ENCODE peak calls at places on chromosomes 5 and 9, in five cellular contexts. G is tibial artery, E is PC-9, L is spleen, F is BJ. P is an unnamed sample.

GRCh38 chr9:83715221-83715620 is 7.5 kb upstream of the UBQLN1 start:
- DNase-seq in L (no peak), E (no peak), G (no peak), F (no peak), P (no peak)

GRCh38 chr5:5980601-5981000 is 397.7 kb downstream of the MED10 start:
- DNase-seq in F (no peak), E (no peak), G (no peak), L (no peak), P (no peak)

GRCh38 chr5:128681096-128681495 is 143.1 kb upstream of the FBN2 start:
- DNase-seq in F (no peak), G (no peak), E (no peak), L (no peak), P (no peak)

GRCh38 chr5:135890867-135891266 is 4.8 kb downstream of the IL9 start:
- DNase-seq in E (no peak), L (no peak), G (no peak), F (no peak), P (peak)

GRCh38 chr5:81749186-81749561 is 1.7 kb downstream of the SSBP2 start:
- DNase-seq in F (no peak), E (no peak), L (no peak), G (no peak), P (no peak)

GRCh38 chr5:171755354-171755821 is 30.2 kb upstream of the SMIM23 start:
- DNase-seq in F (no peak), G (no peak), E (no peak), L (no peak), P (no peak)

GRCh38 chr9:127290666-127291065 is 26.1 kb downstream of the GARNL3 start:
- DNase-seq in F (no peak), L (no peak), E (no peak), G (no peak), P (no peak)

GRCh38 chr9:95907794-95908193 is 32.3 kb downstream of the ERCC6L2 start:
- DNase-seq in G (no peak), L (no peak), E (no peak), F (no peak), P (no peak)

GRCh38 chr9:116951588-116952433 is 264.7 kb downstream of the TRIM32 start:
- DNase-seq in F (peak), L (no peak), E (no peak), G (no peak), P (no peak)

GRCh38 chr5:79956173-79956670 is 34.8 kb downstream of the MTX3 start:
- DNase-seq in L (no peak), F (no peak), G (no peak), E (peak), P (no peak)

GRCh38 chr5:176870110-176870591 is 29.0 kb downstream of the HK3 start:
- DNase-seq in E (peak), L (no peak), G (no peak), F (no peak), P (no peak)

GRCh38 chr9:110123364-110124095 is 84.4 kb downstream of the C9orf152 start:
- DNase-seq in L (no peak), G (no peak), F (peak), E (no peak), P (no peak)

GRCh38 chr5:123367739-123368138 is 55.5 kb downstream of the CEP120 start:
- DNase-seq in G (no peak), E (no peak), L (no peak), F (no peak), P (peak)

GRCh38 chr5:95958308-95959014 is 3.2 kb downstream of the ELL2 start:
- DNase-seq in F (no peak), L (no peak), G (peak), E (peak), P (no peak)

GRCh38 chr5:120476063-120476462 is 12.0 kb downstream of the PRR16 start:
- DNase-seq in E (no peak), L (no peak), F (no peak), G (no peak), P (no peak)

GRCh38 chr5:42495908-42496307 is 72.7 kb downstream of the GHR start:
- DNase-seq in F (no peak), E (no peak), G (no peak), L (no peak), P (no peak)
- H3K4me3 ChIP-seq in F (no peak), E (no peak), G (no peak), L (no peak), P (no peak)

GRCh38 chr9:33762343-33762742 is 33.0 kb upstream of the PRSS3 start:
- DNase-seq in E (no peak), L (no peak), G (no peak), F (no peak), P (no peak)
- H3K4me3 ChIP-seq in E (no peak), L (no peak), G (no peak), F (no peak), P (no peak)

GRCh38 chr5:150780816-150781221 is 2.3 kb downstream of the SMIM3 start:
- DNase-seq in L (no peak), E (no peak), G (no peak), F (peak), P (no peak)

GRCh38 chr5:150783422-150783928 is 4.9 kb downstream of the SMIM3 start:
- DNase-seq in G (peak), L (no peak), E (peak), F (peak), P (peak)

GRCh38 chr5:150782850-150783249 is 4.3 kb downstream of the SMIM3 start:
- DNase-seq in L (no peak), G (no peak), F (no peak), E (no peak), P (no peak)

GRCh38 chr5:150780180-150780692 is 1.7 kb downstream of the SMIM3 start:
- DNase-seq in F (peak), L (no peak), G (peak), E (no peak), P (peak)

DNA sequence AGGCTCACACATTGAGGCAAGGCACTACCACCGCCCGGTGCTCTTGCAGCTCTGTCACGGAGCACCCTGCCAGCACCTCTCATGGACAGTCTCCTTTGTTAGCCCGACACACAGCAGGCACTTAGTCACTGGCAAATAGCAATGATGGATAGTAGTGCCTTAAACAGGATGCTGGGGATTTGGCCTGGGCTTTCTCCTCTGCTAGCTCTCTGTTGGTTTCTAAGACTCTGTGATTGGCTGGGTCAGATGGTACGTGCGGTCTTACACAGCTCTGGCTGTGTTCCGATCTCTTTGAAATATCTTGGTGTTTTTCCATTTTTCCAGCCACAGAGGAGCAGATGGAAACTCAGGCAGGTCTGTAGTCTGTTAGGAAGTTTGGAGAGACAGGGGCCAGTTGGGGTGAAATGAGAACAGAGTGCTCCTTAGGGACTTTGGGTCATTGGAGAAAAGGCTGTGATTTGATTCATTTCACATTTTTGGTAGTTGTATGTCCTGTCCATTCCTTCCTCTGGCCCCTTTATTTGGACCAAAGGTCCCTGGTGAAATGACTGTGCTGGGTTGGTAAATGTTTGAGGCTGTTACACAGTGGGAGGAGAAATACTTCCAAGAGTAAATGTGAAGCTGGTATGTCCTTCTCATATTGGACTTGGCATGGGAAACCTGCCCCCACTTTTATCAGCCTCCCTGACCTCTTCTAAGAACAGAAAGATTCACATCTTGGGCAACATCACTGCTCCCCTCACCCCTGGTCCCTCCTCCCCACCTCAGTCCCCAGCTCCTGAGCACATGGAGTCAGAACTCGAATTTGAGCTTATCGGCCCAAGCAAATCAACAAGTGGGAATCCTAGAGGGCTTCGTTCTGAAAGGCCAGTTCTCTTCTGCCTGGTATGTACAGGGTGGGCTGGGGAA is 3.4 kb downstream of the SMIM3 start:
- DNase-seq in G (peak), E (no peak), F (peak), L (no peak), P (no peak)
- H3K4me3 ChIP-seq in G (peak), E (no peak), F (peak), L (no peak), P (no peak)

DNA sequence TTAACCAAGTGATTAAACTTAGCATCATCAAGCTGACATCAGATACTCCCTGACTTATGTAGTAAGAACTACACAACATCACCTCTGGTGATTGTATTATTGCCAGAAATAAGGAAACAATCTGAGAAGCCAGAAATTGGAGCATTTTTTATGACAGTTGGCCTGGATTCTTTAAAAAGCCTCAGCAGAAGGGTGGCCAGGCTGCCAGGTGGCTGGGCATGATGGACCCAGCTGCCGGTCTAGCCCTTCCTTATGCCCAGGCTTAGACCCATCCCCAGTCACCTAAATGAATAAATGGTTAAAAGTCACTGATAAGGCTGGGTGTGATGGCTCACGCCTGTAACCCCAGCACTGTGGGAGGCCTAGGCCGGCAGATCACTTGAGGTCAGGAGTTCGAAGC is 12.8 kb downstream of the OR1K1 start:
- DNase-seq in L (no peak), F (no peak), G (no peak), E (no peak), P (no peak)
- H3K4me3 ChIP-seq in L (no peak), F (no peak), G (no peak), E (no peak), P (no peak)

GRCh38 chr9:137157618-137158502 is 12.0 kb downstream of the LRRC26 start:
- DNase-seq in F (no peak), E (no peak), G (no peak), L (no peak), P (no peak)

GRCh38 chr9:137158625-137159024 is 11.2 kb downstream of the LRRC26 start:
- DNase-seq in L (no peak), G (no peak), E (no peak), F (no peak), P (no peak)

GRCh38 chr9:137160054-137160425 is 9.8 kb downstream of the LRRC26 start:
- DNase-seq in F (no peak), G (no peak), L (no peak), E (no peak), P (no peak)

GRCh38 chr9:137159105-137160053 is 10.5 kb downstream of the LRRC26 start:
- DNase-seq in L (no peak), G (no peak), E (no peak), F (no peak), P (no peak)

GRCh38 chr9:137156567-137157375 is 13.1 kb downstream of the LRRC26 start:
- DNase-seq in G (no peak), F (no peak), L (no peak), E (no peak), P (peak)
- H3K4me3 ChIP-seq in G (peak), F (peak), L (no peak), E (no peak), P (no peak)

P was measured in Jurkat, Clone E6-1.